ENCODE peak calls at places on chromosomes 6 and 20, in five cellular contexts. One of them, this sample, is unnamed.

GRCh38 chr20:17227669-17228623 is 1.1 kb downstream of the PCSK2 start:
- DNase-seq in dorsolateral prefrontal cortex: no peak
- DNase-seq in left ventricle myocardium inferior: no peak
- DNase-seq in cardiac fibroblast: no peak
- DNase-seq in right atrium auricular region: no peak
- DNase-seq in this sample: peak

GRCh38 chr6:162973141-162973872 is 245.5 kb downstream of the PACRG start:
- DNase-seq in right atrium auricular region: no peak
- DNase-seq in dorsolateral prefrontal cortex: no peak
- DNase-seq in cardiac fibroblast: no peak
- DNase-seq in left ventricle myocardium inferior: no peak
- DNase-seq in this sample: no peak

GRCh38 chr6:37624121-37624520 is 73.6 kb downstream of the MDGA1 start:
- DNase-seq in cardiac fibroblast: no peak
- DNase-seq in dorsolateral prefrontal cortex: no peak
- DNase-seq in right atrium auricular region: no peak
- DNase-seq in left ventricle myocardium inferior: no peak
- DNase-seq in this sample: no peak

GRCh38 chr6:42720739-42721138 is 1.7 kb downstream of the PRPH2 start:
- DNase-seq in cardiac fibroblast: no peak
- DNase-seq in left ventricle myocardium inferior: no peak
- DNase-seq in right atrium auricular region: no peak
- DNase-seq in dorsolateral prefrontal cortex: no peak
- DNase-seq in this sample: no peak

GRCh38 chr6:30882764-30883475 is 1.4 kb upstream of the DDR1 start:
- DNase-seq in dorsolateral prefrontal cortex: no peak
- DNase-seq in cardiac fibroblast: no peak
- DNase-seq in left ventricle myocardium inferior: no peak
- DNase-seq in right atrium auricular region: peak
- DNase-seq in this sample: no peak

GRCh38 chr20:59042151-59042795 is at the start of gene PRELID3B:
- DNase-seq in dorsolateral prefrontal cortex: no peak
- DNase-seq in left ventricle myocardium inferior: peak
- DNase-seq in right atrium auricular region: no peak
- DNase-seq in cardiac fibroblast: peak
- DNase-seq in this sample: no peak

GRCh38 chr6:167699141-167700036 is 127.3 kb upstream of the AFDN start:
- DNase-seq in dorsolateral prefrontal cortex: no peak
- DNase-seq in left ventricle myocardium inferior: peak
- DNase-seq in cardiac fibroblast: peak
- DNase-seq in right atrium auricular region: peak
- DNase-seq in this sample: no peak

GRCh38 chr6:134614606-134615485 is 296.9 kb upstream of the SGK1 start:
- DNase-seq in right atrium auricular region: no peak
- DNase-seq in dorsolateral prefrontal cortex: no peak
- DNase-seq in left ventricle myocardium inferior: no peak
- DNase-seq in cardiac fibroblast: no peak
- DNase-seq in this sample: no peak

GRCh38 chr6:37572340-37572739 is 72.6 kb upstream of the CCDC167 start:
- DNase-seq in left ventricle myocardium inferior: no peak
- DNase-seq in dorsolateral prefrontal cortex: no peak
- DNase-seq in cardiac fibroblast: no peak
- DNase-seq in right atrium auricular region: no peak
- DNase-seq in this sample: no peak

GRCh38 chr20:48897298-48898044 is 24.0 kb upstream of the ARFGEF2 start:
- DNase-seq in left ventricle myocardium inferior: no peak
- DNase-seq in dorsolateral prefrontal cortex: no peak
- DNase-seq in right atrium auricular region: no peak
- DNase-seq in cardiac fibroblast: peak
- DNase-seq in this sample: no peak

GRCh38 chr6:18388942-18389341 is 1.8 kb downstream of the RNF144B start:
- DNase-seq in cardiac fibroblast: peak
- DNase-seq in left ventricle myocardium inferior: no peak
- DNase-seq in dorsolateral prefrontal cortex: no peak
- DNase-seq in right atrium auricular region: no peak
- DNase-seq in this sample: no peak

GRCh38 chr6:105994522-105995402 is 91.4 kb upstream of the PRDM1 start:
- DNase-seq in dorsolateral prefrontal cortex: no peak
- DNase-seq in right atrium auricular region: peak
- DNase-seq in left ventricle myocardium inferior: peak
- DNase-seq in cardiac fibroblast: peak
- DNase-seq in this sample: peak

GRCh38 chr6:8065519-8065911 is 1.3 kb upstream of the BLOC1S5 start:
- DNase-seq in right atrium auricular region: no peak
- DNase-seq in left ventricle myocardium inferior: no peak
- DNase-seq in dorsolateral prefrontal cortex: no peak
- DNase-seq in cardiac fibroblast: no peak
- DNase-seq in this sample: no peak

GRCh38 chr6:158232445-158233213 is 64.5 kb downstream of the GTF2H5 start:
- DNase-seq in left ventricle myocardium inferior: peak
- DNase-seq in cardiac fibroblast: peak
- DNase-seq in right atrium auricular region: peak
- DNase-seq in dorsolateral prefrontal cortex: peak
- DNase-seq in this sample: peak

GRCh38 chr6:157861814-157862213 is 38.8 kb downstream of the SNX9 start:
- DNase-seq in dorsolateral prefrontal cortex: no peak
- DNase-seq in right atrium auricular region: no peak
- DNase-seq in cardiac fibroblast: peak
- DNase-seq in left ventricle myocardium inferior: no peak
- DNase-seq in this sample: no peak

GRCh38 chr6:20629509-20629908 is 95.3 kb downstream of the CDKAL1 start:
- DNase-seq in cardiac fibroblast: no peak
- DNase-seq in right atrium auricular region: no peak
- DNase-seq in dorsolateral prefrontal cortex: no peak
- DNase-seq in left ventricle myocardium inferior: no peak
- DNase-seq in this sample: no peak

GRCh38 chr6:141313986-141314385 is 818.7 kb upstream of the GJE1 start:
- DNase-seq in cardiac fibroblast: no peak
- DNase-seq in dorsolateral prefrontal cortex: no peak
- DNase-seq in right atrium auricular region: no peak
- DNase-seq in left ventricle myocardium inferior: no peak
- DNase-seq in this sample: no peak

GRCh38 chr6:49522710-49523593 is 23.2 kb downstream of the GLYATL3 start:
- DNase-seq in left ventricle myocardium inferior: no peak
- DNase-seq in dorsolateral prefrontal cortex: no peak
- DNase-seq in right atrium auricular region: no peak
- DNase-seq in cardiac fibroblast: no peak
- DNase-seq in this sample: no peak

GRCh38 chr6:22025468-22026159 is 271.2 kb downstream of the PRL start:
- DNase-seq in cardiac fibroblast: peak
- DNase-seq in right atrium auricular region: peak
- DNase-seq in left ventricle myocardium inferior: no peak
- DNase-seq in dorsolateral prefrontal cortex: no peak
- DNase-seq in this sample: peak

GRCh38 chr20:11890331-11891080 is 27.2 kb upstream of the BTBD3 start:
- DNase-seq in left ventricle myocardium inferior: peak
- DNase-seq in dorsolateral prefrontal cortex: peak
- DNase-seq in right atrium auricular region: peak
- DNase-seq in cardiac fibroblast: peak
- DNase-seq in this sample: peak

GRCh38 chr20:25041813-25042530 is 16.0 kb downstream of the ACSS1 start:
- DNase-seq in left ventricle myocardium inferior: no peak
- DNase-seq in cardiac fibroblast: no peak
- DNase-seq in right atrium auricular region: no peak
- DNase-seq in dorsolateral prefrontal cortex: no peak
- DNase-seq in this sample: no peak

GRCh38 chr6:14466278-14466677 is 348.7 kb downstream of the CD83 start:
- DNase-seq in left ventricle myocardium inferior: no peak
- DNase-seq in cardiac fibroblast: peak
- DNase-seq in dorsolateral prefrontal cortex: no peak
- DNase-seq in right atrium auricular region: no peak
- DNase-seq in this sample: no peak

GRCh38 chr6:161548713-161549112 is 274.9 kb upstream of the AGPAT4 start:
- DNase-seq in left ventricle myocardium inferior: no peak
- DNase-seq in dorsolateral prefrontal cortex: no peak
- DNase-seq in right atrium auricular region: no peak
- DNase-seq in cardiac fibroblast: no peak
- DNase-seq in this sample: no peak

GRCh38 chr6:167937948-167938911 is 59.2 kb upstream of the KIF25 start:
- DNase-seq in left ventricle myocardium inferior: no peak
- DNase-seq in dorsolateral prefrontal cortex: no peak
- DNase-seq in right atrium auricular region: no peak
- DNase-seq in cardiac fibroblast: no peak
- DNase-seq in this sample: no peak

GRCh38 chr20:44650777-44651493 is 564 bp downstream of the ADA start:
- DNase-seq in dorsolateral prefrontal cortex: no peak
- DNase-seq in right atrium auricular region: no peak
- DNase-seq in left ventricle myocardium inferior: peak
- DNase-seq in cardiac fibroblast: no peak
- DNase-seq in this sample: no peak

GRCh38 chr6:142152731-142153130 is 5.7 kb downstream of the VTA1 start:
- DNase-seq in dorsolateral prefrontal cortex: no peak
- DNase-seq in left ventricle myocardium inferior: no peak
- DNase-seq in right atrium auricular region: no peak
- DNase-seq in cardiac fibroblast: peak
- DNase-seq in this sample: no peak

GRCh38 chr6:149318581-149319286 is 1.2 kb downstream of the TAB2 start:
- DNase-seq in dorsolateral prefrontal cortex: no peak
- DNase-seq in cardiac fibroblast: no peak
- DNase-seq in right atrium auricular region: no peak
- DNase-seq in left ventricle myocardium inferior: no peak
- DNase-seq in this sample: no peak

DNA sequence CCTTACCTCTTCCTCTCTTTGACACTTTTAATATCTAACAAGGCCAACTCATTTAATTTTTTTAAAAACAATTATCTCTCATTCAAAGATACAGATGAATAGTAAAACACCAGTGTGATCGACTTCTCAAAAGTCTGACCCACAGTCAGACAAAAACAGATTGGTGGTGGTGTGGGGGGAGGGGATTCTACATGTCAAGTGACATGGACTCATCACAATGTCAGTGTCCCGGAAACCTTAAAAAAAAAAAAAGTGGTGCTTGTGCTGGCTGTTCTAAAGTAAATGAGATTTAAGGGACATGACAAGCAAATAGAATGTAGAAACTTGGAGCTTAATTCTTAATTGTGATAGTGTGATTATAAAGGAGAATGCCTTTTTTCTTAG is 16.3 kb upstream of the RFPL4B start:
- DNase-seq in left ventricle myocardium inferior: no peak
- DNase-seq in dorsolateral prefrontal cortex: no peak
- DNase-seq in right atrium auricular region: no peak
- DNase-seq in cardiac fibroblast: no peak
- DNase-seq in this sample: no peak
- TF ChIP-seq CTCF in left ventricle myocardium inferior: no peak
- TF ChIP-seq CTCF in dorsolateral prefrontal cortex: no peak
- TF ChIP-seq CTCF in right atrium auricular region: no peak
- TF ChIP-seq CTCF in cardiac fibroblast: no peak
- TF ChIP-seq CTCF in this sample: no peak

GRCh38 chr6:143529095-143529494 is 17.6 kb upstream of the FUCA2 start:
- DNase-seq in cardiac fibroblast: no peak
- DNase-seq in dorsolateral prefrontal cortex: no peak
- DNase-seq in left ventricle myocardium inferior: no peak
- DNase-seq in right atrium auricular region: no peak
- DNase-seq in this sample: no peak
- TF ChIP-seq CTCF in cardiac fibroblast: no peak
- TF ChIP-seq CTCF in dorsolateral prefrontal cortex: no peak
- TF ChIP-seq CTCF in left ventricle myocardium inferior: no peak
- TF ChIP-seq CTCF in right atrium auricular region: no peak
- TF ChIP-seq CTCF in this sample: peak

DNA sequence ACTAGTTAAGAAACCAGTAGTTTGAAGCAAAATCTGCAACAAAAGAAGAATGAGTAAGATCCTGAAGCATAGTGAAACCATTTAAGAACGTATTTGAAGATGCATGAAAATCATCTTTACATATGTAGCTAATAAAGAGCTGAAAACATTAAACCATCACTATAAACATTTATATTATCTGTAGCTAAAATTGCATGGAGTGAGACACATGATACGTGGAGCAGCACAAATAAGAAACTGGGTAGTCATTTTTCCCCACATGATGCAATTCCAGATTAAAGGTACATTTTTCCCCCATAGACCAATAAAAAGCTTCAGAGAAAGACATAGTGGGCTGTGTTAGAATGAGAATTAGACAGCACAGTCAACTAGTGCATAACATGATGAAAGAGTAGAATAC is 66.9 kb downstream of the RSPO3 start:
- DNase-seq in left ventricle myocardium inferior: no peak
- DNase-seq in cardiac fibroblast: no peak
- DNase-seq in right atrium auricular region: no peak
- DNase-seq in dorsolateral prefrontal cortex: no peak
- DNase-seq in this sample: no peak
- TF ChIP-seq CTCF in left ventricle myocardium inferior: no peak
- TF ChIP-seq CTCF in cardiac fibroblast: no peak
- TF ChIP-seq CTCF in right atrium auricular region: no peak
- TF ChIP-seq CTCF in dorsolateral prefrontal cortex: no peak
- TF ChIP-seq CTCF in this sample: no peak

DNA sequence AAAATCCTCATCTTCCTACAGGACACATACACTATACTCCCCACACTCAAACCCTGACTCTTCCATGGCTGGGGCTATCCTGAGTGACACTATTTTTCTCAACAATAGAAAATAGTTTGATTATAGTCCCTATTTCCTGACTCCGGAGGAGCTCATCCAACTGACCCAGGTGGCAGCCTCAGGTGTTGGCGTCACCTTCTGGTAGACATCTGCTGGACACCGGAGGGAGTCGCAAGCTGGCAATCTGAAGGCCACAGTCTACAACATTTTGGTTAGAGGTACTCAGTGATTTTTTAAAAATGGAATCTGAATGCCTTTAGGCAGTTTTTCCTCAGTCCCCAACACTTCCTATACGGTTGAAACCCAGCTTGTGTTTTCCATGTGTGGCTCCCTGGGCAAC is 32.2 kb upstream of the OCSTAMP start:
- DNase-seq in right atrium auricular region: no peak
- DNase-seq in dorsolateral prefrontal cortex: no peak
- DNase-seq in left ventricle myocardium inferior: no peak
- DNase-seq in cardiac fibroblast: no peak
- DNase-seq in this sample: no peak
- TF ChIP-seq CTCF in right atrium auricular region: no peak
- TF ChIP-seq CTCF in dorsolateral prefrontal cortex: no peak
- TF ChIP-seq CTCF in left ventricle myocardium inferior: no peak
- TF ChIP-seq CTCF in cardiac fibroblast: no peak
- TF ChIP-seq CTCF in this sample: no peak

GRCh38 chr6:66926060-66926459 is 1219.0 kb upstream of the EYS start:
- DNase-seq in left ventricle myocardium inferior: no peak
- DNase-seq in cardiac fibroblast: peak
- DNase-seq in right atrium auricular region: no peak
- DNase-seq in dorsolateral prefrontal cortex: no peak
- DNase-seq in this sample: no peak
- TF ChIP-seq CTCF in left ventricle myocardium inferior: no peak
- TF ChIP-seq CTCF in cardiac fibroblast: peak
- TF ChIP-seq CTCF in right atrium auricular region: no peak
- TF ChIP-seq CTCF in dorsolateral prefrontal cortex: no peak
- TF ChIP-seq CTCF in this sample: no peak

DNA sequence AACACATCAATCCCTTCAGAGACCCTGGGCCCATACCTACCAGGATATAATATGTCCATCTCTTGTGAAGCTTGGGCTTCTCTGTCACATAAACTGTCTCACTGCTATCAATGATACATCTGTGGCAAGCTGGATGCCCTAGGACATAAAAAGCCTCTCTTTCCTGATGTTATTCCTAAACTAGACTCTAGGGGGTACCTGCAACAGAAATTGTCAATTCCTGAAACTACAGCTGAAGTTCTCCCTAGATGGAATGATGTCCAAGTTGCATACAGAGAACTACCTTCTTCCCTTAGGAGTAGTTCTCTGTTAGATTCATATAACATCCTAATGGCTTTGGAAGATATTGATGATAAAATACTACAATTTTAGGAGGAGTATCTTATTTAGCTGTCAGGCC is 35.8 kb downstream of the TBX18 start:
- DNase-seq in dorsolateral prefrontal cortex: no peak
- DNase-seq in left ventricle myocardium inferior: no peak
- DNase-seq in cardiac fibroblast: peak
- DNase-seq in right atrium auricular region: no peak
- DNase-seq in this sample: no peak
- TF ChIP-seq CTCF in dorsolateral prefrontal cortex: no peak
- TF ChIP-seq CTCF in left ventricle myocardium inferior: no peak
- TF ChIP-seq CTCF in cardiac fibroblast: peak
- TF ChIP-seq CTCF in right atrium auricular region: no peak
- TF ChIP-seq CTCF in this sample: peak

This sample was measured in neural crest cell.